ENCODE peak calls at places on chromosomes 16 and 17, in four cellular contexts. Y is HCT116, U is HepG2, X is K562. A is an unnamed sample.

GRCh38 chr17:64118452-64118979 is 11.4 kb downstream of the ERN1 start:
- DNase-seq in Y (no peak), U (no peak), X (peak), A (no peak)

GRCh38 chr17:37092701-37093100 is 143.9 kb downstream of the AATF start:
- DNase-seq in Y (no peak), U (no peak), X (no peak), A (no peak)

GRCh38 chr16:5905935-5906334 is 808.3 kb upstream of the EEF2KMT start:
- DNase-seq in Y (no peak), U (no peak), X (no peak), A (no peak)

GRCh38 chr17:17780941-17781590 is 55.7 kb downstream of the SREBF1 start:
- DNase-seq in Y (no peak), U (no peak), X (no peak), A (no peak)

GRCh38 chr16:14489460-14489859 is 140.6 kb downstream of the PARN start:
- DNase-seq in Y (peak), U (peak), X (peak), A (no peak)

GRCh38 chr17:66355510-66355909 is 53.1 kb downstream of the PRKCA start:
- DNase-seq in Y (no peak), U (no peak), X (no peak), A (no peak)

GRCh38 chr17:21066394-21066793 is 23.6 kb upstream of the USP22 start:
- DNase-seq in Y (no peak), U (no peak), X (no peak), A (no peak)

GRCh38 chr16:30523768-30524574 is 2.4 kb downstream of the ZNF768 start:
- DNase-seq in Y (no peak), U (no peak), X (peak), A (no peak)

GRCh38 chr16:10770907-10771306 is 27.3 kb downstream of the NUBP1 start:
- DNase-seq in Y (no peak), U (no peak), X (no peak), A (no peak)

GRCh38 chr17:35255316-35255715 is 12.4 kb downstream of the SLFN5 start:
- DNase-seq in Y (no peak), U (no peak), X (no peak), A (no peak)
- H3K27ac ChIP-seq in Y (no peak), U (no peak), X (no peak), A (no peak)

GRCh38 chr17:49358638-49359247 is 3.3 kb downstream of the ZNF652 start:
- DNase-seq in Y (no peak), U (no peak), X (no peak), A (no peak)
- TF ChIP-seq TCF7L2 in Y (no peak), U (no peak), X (no peak), A (no peak)

DNA sequence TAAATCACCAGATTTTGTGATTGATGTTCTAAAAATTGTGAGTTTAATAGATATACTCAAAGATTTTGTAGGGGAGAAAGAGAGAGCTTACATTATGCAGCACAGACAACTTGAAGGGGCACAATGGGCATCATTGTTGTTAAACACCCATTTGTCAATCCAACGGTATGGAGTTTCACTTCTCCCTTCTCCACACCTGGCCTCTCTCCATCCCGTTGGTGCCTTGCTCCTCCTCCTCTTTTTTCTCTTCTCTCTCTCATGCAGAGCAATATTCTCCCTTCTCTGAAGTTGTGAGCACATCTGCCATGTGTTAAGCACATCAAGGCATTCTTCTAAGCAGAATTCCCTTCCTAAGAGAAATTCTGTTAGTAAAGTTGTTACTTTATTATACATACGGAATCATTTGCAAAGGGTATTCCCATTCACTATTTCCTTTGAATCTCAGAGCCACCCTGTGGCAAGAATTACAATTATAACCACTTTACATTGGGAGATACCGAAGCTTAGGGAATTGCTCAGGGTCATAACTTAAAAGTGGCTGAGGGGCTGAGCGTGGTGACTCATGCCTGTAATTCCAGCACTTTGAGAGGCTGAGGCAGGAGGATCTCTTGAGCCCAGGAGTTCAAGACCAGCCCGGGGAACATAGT is 40.5 kb upstream of the SKAP1 start:
- DNase-seq in Y (peak), U (no peak), X (no peak), A (no peak)
- TF ChIP-seq CTCF in Y (peak), U (no peak), X (no peak), A (no peak)

GRCh38 chr16:88768041-88768876 is 16.8 kb downstream of the PIEZO1 start:
- DNase-seq in Y (no peak), U (no peak), X (peak), A (no peak)

GRCh38 chr16:88767546-88767945 is 17.5 kb downstream of the PIEZO1 start:
- DNase-seq in Y (no peak), U (no peak), X (peak), A (no peak)

GRCh38 chr16:88771294-88771772 is 13.7 kb downstream of the PIEZO1 start:
- DNase-seq in Y (no peak), U (no peak), X (no peak), A (no peak)

GRCh38 chr16:88770459-88771293 is 14.3 kb downstream of the PIEZO1 start:
- DNase-seq in Y (peak), U (peak), X (peak), A (no peak)

GRCh38 chr16:88769617-88770458 is 15.2 kb downstream of the PIEZO1 start:
- DNase-seq in Y (no peak), U (no peak), X (peak), A (no peak)
- H3K27ac ChIP-seq in Y (peak), U (no peak), X (peak), A (peak)

GRCh38 chr17:43040655-43041054 is 15.6 kb downstream of the RND2 start:
- DNase-seq in Y (no peak), U (peak), X (no peak), A (no peak)
- TF ChIP-seq TCF7L2 in Y (no peak), U (no peak), X (no peak), A (no peak)

GRCh38 chr17:71434716-71435115 is 686.1 kb upstream of the SOX9 start:
- DNase-seq in Y (no peak), U (no peak), X (no peak), A (no peak)
- TF ChIP-seq CTCF in Y (no peak), U (no peak), X (no peak), A (no peak)

GRCh38 chr16:57382535-57383275 is 10.4 kb downstream of the CX3CL1 start:
- DNase-seq in Y (no peak), U (no peak), X (no peak), A (no peak)
- H3K27ac ChIP-seq in Y (no peak), U (no peak), X (no peak), A (no peak)

DNA sequence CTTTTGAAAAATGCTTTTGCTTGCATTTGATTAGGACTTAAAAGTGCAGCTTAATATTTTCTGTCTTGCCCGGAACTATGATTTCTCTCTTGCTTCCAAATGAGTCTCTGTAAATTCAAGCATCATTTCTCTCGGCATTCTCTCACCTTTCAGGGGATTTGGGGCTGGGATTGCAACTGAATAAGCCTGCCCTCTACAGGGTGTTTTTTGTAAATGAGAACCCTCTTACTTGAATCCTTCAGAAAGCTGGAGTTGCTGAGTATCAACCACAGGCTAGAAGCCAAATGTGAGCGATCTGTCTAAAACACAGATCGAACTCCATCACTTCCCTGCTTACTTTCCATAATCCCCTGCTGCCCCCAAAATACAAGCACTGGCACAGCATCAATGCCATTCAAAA is 234.6 kb downstream of the TMEM114 start:
- DNase-seq in Y (no peak), U (no peak), X (no peak), A (no peak)
- TF ChIP-seq TCF7L2 in Y (no peak), U (no peak), X (no peak), A (no peak)

GRCh38 chr16:732936-733335 is 6.0 kb downstream of the HAGHL start:
- DNase-seq in Y (no peak), U (no peak), X (no peak), A (no peak)
- TF ChIP-seq CTCF in Y (peak), U (peak), X (peak), A (no peak)

GRCh38 chr16:81526935-81527334 is 82.3 kb downstream of the CMIP start:
- DNase-seq in Y (no peak), U (no peak), X (peak), A (no peak)
- H3K27ac ChIP-seq in Y (peak), U (no peak), X (peak), A (peak)

A was measured in Panc1.